ENCODE peak calls at places on chromosomes 5 and 9, in four cellular contexts. G is WERI-Rb-1, S is naive B cell, N is ACHN. Y is an unnamed sample.

GRCh38 chr5:54581831-54582548 is 64.4 kb downstream of the SNX18 start:
- DNase-seq in S (no peak), G (no peak), N (no peak), Y (no peak)

GRCh38 chr5:163867738-163868137 is 362.3 kb downstream of the MAT2B start:
- DNase-seq in N (no peak), G (no peak), S (no peak), Y (no peak)

GRCh38 chr9:108586451-108586850 is 269.3 kb downstream of the ACTL7B start:
- DNase-seq in S (no peak), G (no peak), N (no peak), Y (no peak)

GRCh38 chr5:81755320-81755719 is 4.4 kb upstream of the SSBP2 start:
- DNase-seq in N (peak), S (no peak), G (no peak), Y (no peak)

GRCh38 chr9:95852059-95853032 is 23.1 kb upstream of the ERCC6L2 start:
- DNase-seq in G (no peak), N (peak), S (no peak), Y (no peak)

GRCh38 chr5:1748845-1749244 is 50.8 kb downstream of the MRPL36 start:
- DNase-seq in S (no peak), N (no peak), G (no peak), Y (no peak)

GRCh38 chr9:128115187-128116103 is 12.1 kb downstream of the PTGES2 start:
- DNase-seq in G (no peak), S (peak), N (no peak), Y (no peak)

GRCh38 chr5:180334751-180335613 is 18.2 kb downstream of the GFPT2 start:
- DNase-seq in G (no peak), N (no peak), S (no peak), Y (no peak)

GRCh38 chr5:88862547-88863175 is 20.3 kb downstream of the MEF2C start:
- DNase-seq in N (no peak), S (no peak), G (no peak), Y (no peak)

GRCh38 chr5:44275908-44276307 is 113.3 kb downstream of the FGF10 start:
- DNase-seq in N (no peak), G (no peak), S (no peak), Y (no peak)

GRCh38 chr5:39015743-39016586 is 58.2 kb downstream of the RICTOR start:
- DNase-seq in S (no peak), G (peak), N (peak), Y (no peak)

GRCh38 chr5:77777281-77777892 is 1.2 kb upstream of the TBCA start:
- DNase-seq in G (no peak), N (no peak), S (no peak), Y (no peak)

GRCh38 chr9:35517136-35517535 is 27.2 kb downstream of the RUSC2 start:
- DNase-seq in N (no peak), S (no peak), G (no peak), Y (no peak)

GRCh38 chr9:16275795-16276624 is 594.5 kb downstream of the BNC2 start:
- DNase-seq in G (no peak), S (no peak), N (no peak), Y (no peak)

GRCh38 chr9:109730228-109730627 is 49.8 kb upstream of the PALM2AKAP2 start:
- DNase-seq in N (no peak), S (no peak), G (no peak), Y (no peak)

GRCh38 chr5:93570294-93571110 is 10.5 kb downstream of the NR2F1-AS1 start:
- DNase-seq in N (no peak), G (no peak), S (no peak), Y (no peak)

GRCh38 chr5:56479701-56480304 is 246.7 kb upstream of the ANKRD55 start:
- DNase-seq in G (no peak), N (no peak), S (peak), Y (no peak)

GRCh38 chr9:81112638-81113037 is 576.7 kb downstream of the TLE1 start:
- DNase-seq in S (no peak), G (no peak), N (no peak), Y (no peak)

GRCh38 chr5:137619191-137619870 is 116.6 kb downstream of the KLHL3 start:
- DNase-seq in G (no peak), S (no peak), N (peak), Y (no peak)

GRCh38 chr9:69412741-69413150 is 87.7 kb downstream of the ENTREP1 start:
- DNase-seq in N (peak), G (peak), S (no peak), Y (no peak)

GRCh38 chr5:88680253-88681132 is 202.5 kb downstream of the MEF2C start:
- DNase-seq in S (peak), N (peak), G (peak), Y (no peak)

GRCh38 chr5:10856646-10857332 is 95.8 kb upstream of the DAP start:
- DNase-seq in G (peak), N (peak), S (no peak), Y (no peak)

GRCh38 chr5:107499237-107499636 is 171.5 kb downstream of the EFNA5 start:
- DNase-seq in S (no peak), G (no peak), N (no peak), Y (no peak)

GRCh38 chr9:115849679-115850412 is 303.7 kb upstream of the PAPPA start:
- DNase-seq in N (no peak), S (no peak), G (no peak), Y (no peak)

GRCh38 chr5:952597-953271 is 55.9 kb upstream of the NKD2 start:
- DNase-seq in G (no peak), N (no peak), S (no peak), Y (no peak)

GRCh38 chr5:58666141-58666540 is 83.3 kb downstream of the RAB3C start:
- DNase-seq in G (no peak), S (no peak), N (no peak), Y (no peak)

GRCh38 chr5:2131196-2131595 is 248.5 kb upstream of the IRX4 start:
- DNase-seq in G (no peak), N (no peak), S (no peak), Y (no peak)